ENCODE peak calls at places on chromosomes 12 and 14, in eight cellular contexts. S is AG04450, C is lower leg skin, J is Peyer's patch, M is HFF-Myc, K is astrocyte of the cerebellum, Q is RWPE1, L is tibial nerve. F is an unnamed sample.

GRCh38 chr12:55728185-55728931 is 451 bp downstream of the CD63 start:
- DNase-seq in S (no peak), C (peak), J (peak), M (no peak), K (no peak), Q (peak), L (peak), F (no peak)

GRCh38 chr14:79568566-79568965 is 642.7 kb downstream of the DIO2 start:
- DNase-seq in S (no peak), C (no peak), J (no peak), M (no peak), K (no peak), Q (no peak), L (no peak), F (no peak)

GRCh38 chr14:71208702-71209357 is 301.6 kb downstream of the PCNX1 start:
- DNase-seq in S (no peak), C (no peak), J (no peak), M (no peak), K (no peak), Q (no peak), L (no peak), F (no peak)

GRCh38 chr12:26691234-26691970 is 141.6 kb downstream of the ITPR2 start:
- DNase-seq in S (peak), C (no peak), J (no peak), M (peak), K (peak), Q (peak), L (no peak), F (peak)

GRCh38 chr12:1977588-1977987 is 26.7 kb downstream of the DCP1B start:
- DNase-seq in S (no peak), C (no peak), J (no peak), M (no peak), K (no peak), Q (no peak), L (no peak), F (no peak)

GRCh38 chr14:81286574-81287370 is 66.0 kb upstream of the GTF2A1 start:
- DNase-seq in S (no peak), C (no peak), J (no peak), M (no peak), K (no peak), Q (peak), L (no peak), F (no peak)

GRCh38 chr12:95736631-95737030 is 53.9 kb downstream of the NTN4 start:
- DNase-seq in S (no peak), C (no peak), J (no peak), M (no peak), K (no peak), Q (no peak), L (no peak), F (no peak)

GRCh38 chr12:130871286-130872178 is at the start of gene RAN:
- DNase-seq in S (peak), C (peak), J (peak), M (peak), K (peak), Q (peak), L (peak), F (peak)

GRCh38 chr12:90922068-90922743 is 32.8 kb downstream of the CCER1 start:
- DNase-seq in S (no peak), C (no peak), J (no peak), M (no peak), K (no peak), Q (peak), L (no peak), F (no peak)

GRCh38 chr12:124440841-124441381 is 126.5 kb downstream of the NCOR2 start:
- DNase-seq in S (no peak), C (no peak), J (no peak), M (no peak), K (no peak), Q (no peak), L (no peak), F (no peak)

GRCh38 chr12:107791465-107792089 is 17.1 kb downstream of the ASCL4 start:
- DNase-seq in S (no peak), C (no peak), J (no peak), M (no peak), K (no peak), Q (no peak), L (no peak), F (no peak)

GRCh38 chr12:57898308-57898970 is 42.9 kb upstream of the ATP23 start:
- DNase-seq in S (no peak), C (no peak), J (no peak), M (no peak), K (no peak), Q (no peak), L (no peak), F (no peak)

GRCh38 chr14:104582005-104582404 is 2.4 kb downstream of the C14orf180 start:
- DNase-seq in S (no peak), C (no peak), J (no peak), M (no peak), K (no peak), Q (no peak), L (no peak), F (no peak)

GRCh38 chr12:47393403-47393790 is 312.4 kb downstream of the RPAP3 start:
- DNase-seq in S (no peak), C (no peak), J (no peak), M (no peak), K (no peak), Q (no peak), L (no peak), F (no peak)

GRCh38 chr14:38507299-38507698 is 251.4 kb upstream of the CLEC14A start:
- DNase-seq in S (no peak), C (no peak), J (no peak), M (no peak), K (no peak), Q (no peak), L (no peak), F (no peak)

GRCh38 chr12:68932701-68933563 is at the start of gene CPM:
- DNase-seq in S (no peak), C (peak), J (peak), M (no peak), K (no peak), Q (peak), L (peak), F (no peak)

DNA sequence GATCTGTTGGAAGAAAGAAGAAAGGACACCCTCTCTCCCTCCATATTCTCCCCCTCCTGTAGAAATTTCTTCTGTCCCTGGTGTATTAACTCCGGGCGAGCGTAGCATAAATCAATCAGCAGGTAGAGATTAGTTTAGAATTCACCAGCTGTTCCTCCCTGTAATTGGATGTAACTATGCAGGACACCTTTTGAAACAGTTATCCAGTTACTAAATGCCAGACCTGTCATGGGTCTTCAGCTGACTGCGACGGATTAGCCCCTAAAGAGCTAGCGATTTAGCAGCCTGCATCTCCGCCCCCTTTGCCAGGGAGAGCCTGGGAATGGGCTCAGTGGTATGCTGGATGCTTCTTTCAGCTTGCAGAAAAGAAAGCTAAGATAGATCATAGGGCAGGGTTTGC is 16.4 kb downstream of the COPZ1 start:
- DNase-seq in S (no peak), C (no peak), J (no peak), M (no peak), K (no peak), Q (no peak), L (no peak), F (no peak)
- TF ChIP-seq CTCF in S (no peak), C (no peak), J (no peak), M (no peak), K (no peak), Q (no peak), L (no peak), F (no peak)

GRCh38 chr12:101200145-101200544 is 9.9 kb downstream of the SLC5A8 start:
- DNase-seq in S (no peak), C (no peak), J (no peak), M (no peak), K (no peak), Q (no peak), L (no peak), F (no peak)

GRCh38 chr12:101207086-101207780 is 2.8 kb downstream of the SLC5A8 start:
- DNase-seq in S (no peak), C (no peak), J (no peak), M (no peak), K (no peak), Q (no peak), L (no peak), F (no peak)

GRCh38 chr12:101200824-101201223 is 9.2 kb downstream of the SLC5A8 start:
- DNase-seq in S (no peak), C (no peak), J (no peak), M (no peak), K (no peak), Q (no peak), L (no peak), F (no peak)

GRCh38 chr12:101209319-101210302 is at the start of gene SLC5A8:
- DNase-seq in S (no peak), C (no peak), J (no peak), M (no peak), K (no peak), Q (no peak), L (no peak), F (no peak)

DNA sequence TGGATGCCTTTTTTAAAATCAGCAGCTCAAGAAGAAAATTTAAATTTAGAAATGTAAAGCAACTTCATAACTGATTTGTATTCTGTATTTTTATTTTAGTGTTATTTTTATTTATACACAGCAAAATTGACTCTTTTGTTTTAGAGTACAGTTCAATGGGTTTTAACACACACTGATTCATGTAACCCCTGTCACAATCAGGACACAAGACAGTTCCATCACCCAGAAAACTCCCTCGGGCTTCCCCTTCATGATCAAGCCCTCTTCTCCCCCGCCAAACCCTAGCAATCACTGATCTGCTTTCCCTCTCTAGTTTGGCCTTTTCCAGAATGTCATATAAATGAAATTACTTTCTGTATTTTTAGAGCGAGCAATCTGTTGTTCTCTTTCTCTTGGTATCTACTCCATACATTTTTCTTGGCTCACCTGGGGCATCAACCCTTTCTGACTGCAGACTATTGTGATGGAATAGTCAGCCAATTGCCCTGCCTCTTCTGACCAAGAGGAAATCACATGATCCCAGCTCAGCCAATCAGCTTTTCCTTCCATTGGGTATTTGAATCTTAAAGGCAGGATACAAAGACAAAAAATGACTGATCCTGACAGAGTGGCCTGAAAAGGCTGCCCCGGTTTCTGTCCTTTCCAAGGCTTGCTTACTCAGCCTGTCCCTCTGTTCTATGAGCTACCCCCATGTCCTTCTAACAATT is 5.3 kb downstream of the SLC5A8 start:
- DNase-seq in S (no peak), C (no peak), J (no peak), M (no peak), K (no peak), Q (no peak), L (no peak), F (no peak)
- TF ChIP-seq CTCF in S (no peak), C (no peak), J (no peak), M (no peak), K (no peak), Q (no peak), L (no peak), F (no peak)

GRCh38 chr14:34005901-34006300 is 55.0 kb upstream of the EGLN3 start:
- DNase-seq in S (no peak), C (no peak), J (no peak), M (no peak), K (no peak), Q (no peak), L (no peak), F (no peak)
- TF ChIP-seq CTCF in S (no peak), C (no peak), J (no peak), M (no peak), K (no peak), Q (no peak), L (no peak), F (no peak)

GRCh38 chr14:75025082-75025481 is 22.4 kb downstream of the EIF2B2 start:
- DNase-seq in S (no peak), C (no peak), J (no peak), M (no peak), K (no peak), Q (no peak), L (no peak), F (no peak)

GRCh38 chr14:75023108-75023507 is 20.4 kb downstream of the EIF2B2 start:
- DNase-seq in S (no peak), C (no peak), J (no peak), M (no peak), K (no peak), Q (no peak), L (no peak), F (no peak)

GRCh38 chr14:75025876-75026275 is 23.2 kb downstream of the EIF2B2 start:
- DNase-seq in S (no peak), C (no peak), J (no peak), M (no peak), K (no peak), Q (no peak), L (no peak), F (no peak)

GRCh38 chr14:75018684-75019083 is 16.0 kb downstream of the EIF2B2 start:
- DNase-seq in S (no peak), C (no peak), J (no peak), M (no peak), K (no peak), Q (no peak), L (no peak), F (no peak)

GRCh38 chr14:75022655-75023054 is 19.9 kb downstream of the EIF2B2 start:
- DNase-seq in S (no peak), C (no peak), J (no peak), M (no peak), K (no peak), Q (peak), L (no peak), F (no peak)
- TF ChIP-seq CTCF in S (peak), C (no peak), J (no peak), M (peak), K (peak), Q (no peak), L (no peak), F (peak)

GRCh38 chr12:132317233-132317938 is 12.0 kb downstream of the GALNT9 start:
- DNase-seq in S (no peak), C (no peak), J (no peak), M (no peak), K (no peak), Q (no peak), L (no peak), F (no peak)

GRCh38 chr12:132316497-132317232 is 12.7 kb downstream of the GALNT9 start:
- DNase-seq in S (no peak), C (no peak), J (no peak), M (no peak), K (no peak), Q (no peak), L (no peak), F (no peak)

GRCh38 chr12:132314516-132315233 is 14.7 kb downstream of the GALNT9 start:
- DNase-seq in S (no peak), C (no peak), J (no peak), M (no peak), K (no peak), Q (no peak), L (no peak), F (no peak)

GRCh38 chr12:132315507-132315906 is 13.9 kb downstream of the GALNT9 start:
- DNase-seq in S (no peak), C (no peak), J (no peak), M (no peak), K (no peak), Q (no peak), L (no peak), F (no peak)

GRCh38 chr12:132315951-132316350 is 13.4 kb downstream of the GALNT9 start:
- DNase-seq in S (no peak), C (no peak), J (no peak), M (no peak), K (no peak), Q (no peak), L (no peak), F (no peak)
- TF ChIP-seq CTCF in S (no peak), C (no peak), J (no peak), M (no peak), K (no peak), Q (no peak), L (no peak), F (no peak)

DNA sequence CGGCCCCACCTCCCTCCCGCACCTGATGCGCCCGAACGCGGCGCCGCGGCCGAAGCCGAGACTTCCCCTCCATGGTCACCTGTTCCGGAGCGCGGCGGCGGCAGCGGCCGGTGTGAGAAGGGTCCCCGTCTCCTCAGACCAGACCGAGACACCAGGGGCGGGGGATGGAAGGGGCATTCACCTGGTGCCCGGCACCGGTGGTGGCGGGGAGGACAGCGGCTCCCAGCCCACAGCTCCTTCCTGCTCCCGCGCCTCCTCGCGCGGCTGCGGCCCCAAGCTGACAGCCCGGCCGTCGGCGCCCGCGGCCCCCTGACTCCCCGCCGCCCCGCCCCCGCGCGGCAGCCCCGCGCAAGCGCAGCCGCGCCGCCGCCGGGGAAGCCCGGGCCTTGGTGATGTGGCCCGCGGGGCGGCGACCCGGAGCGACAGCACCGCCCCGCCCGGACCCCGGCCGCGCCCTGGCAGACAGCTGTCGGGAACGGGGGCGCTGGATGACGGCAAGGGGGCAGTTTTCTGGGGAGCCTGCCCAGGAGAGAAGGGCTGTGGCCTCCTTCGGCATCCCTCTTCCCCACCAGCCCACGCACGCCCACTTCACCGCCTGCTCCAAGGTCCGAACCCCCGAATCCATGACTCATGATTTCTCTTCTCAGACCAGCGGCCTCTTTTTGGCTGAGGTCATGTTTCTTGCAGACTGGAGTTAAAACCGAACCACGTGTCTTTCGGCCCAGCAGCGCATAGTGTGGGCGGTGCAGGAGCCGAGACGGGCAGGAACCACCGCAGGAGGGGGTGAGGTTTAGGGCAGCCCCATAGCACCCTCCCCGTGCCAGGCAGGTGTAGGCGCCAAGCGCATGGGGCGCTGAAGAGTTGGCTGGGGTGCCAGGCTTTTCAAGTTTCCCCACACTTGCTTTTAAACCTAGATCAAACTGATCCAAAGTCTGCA is at the start of gene SLC41A2:
- DNase-seq in S (peak), C (peak), J (peak), M (peak), K (peak), Q (peak), L (peak), F (peak)
- TF ChIP-seq CTCF in S (no peak), C (no peak), J (no peak), M (no peak), K (no peak), Q (peak), L (peak), F (no peak)

GRCh38 chr14:101402936-101403660 is 158.2 kb upstream of the DIO3 start:
- DNase-seq in S (no peak), C (no peak), J (no peak), M (no peak), K (no peak), Q (no peak), L (no peak), F (no peak)
- TF ChIP-seq CTCF in S (no peak), C (no peak), J (no peak), M (no peak), K (no peak), Q (no peak), L (no peak), F (no peak)

F was measured in AG04449.